ENCODE peak calls at places on chromosomes 5 and 9, in five cellular contexts. One of them, this sample, is unnamed.

GRCh38 chr5:95283761-95284511 is 958 bp downstream of the MCTP1 start:
- DNase-seq in H9: peak
- DNase-seq in neuronal stem cell: peak
- DNase-seq in mesenchymal stem cell: peak
- DNase-seq in trophoblast cell: peak
- DNase-seq in this sample: no peak

GRCh38 chr5:66074891-66075290 is 69.2 kb upstream of the SREK1 start:
- DNase-seq in H9: no peak
- DNase-seq in neuronal stem cell: no peak
- DNase-seq in mesenchymal stem cell: no peak
- DNase-seq in trophoblast cell: no peak
- DNase-seq in this sample: no peak

GRCh38 chr5:51380603-51381207 is 2.5 kb upstream of the ISL1 start:
- DNase-seq in H9: no peak
- DNase-seq in neuronal stem cell: peak
- DNase-seq in mesenchymal stem cell: peak
- DNase-seq in trophoblast cell: peak
- DNase-seq in this sample: no peak

GRCh38 chr5:160188151-160188967 is 40.9 kb upstream of the FABP6 start:
- DNase-seq in H9: peak
- DNase-seq in neuronal stem cell: no peak
- DNase-seq in mesenchymal stem cell: peak
- DNase-seq in trophoblast cell: no peak
- DNase-seq in this sample: peak

GRCh38 chr5:129652353-129653138 is 95.3 kb upstream of the MINAR2 start:
- DNase-seq in H9: no peak
- DNase-seq in neuronal stem cell: no peak
- DNase-seq in mesenchymal stem cell: no peak
- DNase-seq in trophoblast cell: no peak
- DNase-seq in this sample: no peak

GRCh38 chr5:285991-286557 is 14.6 kb downstream of the PDCD6 start:
- DNase-seq in H9: no peak
- DNase-seq in neuronal stem cell: no peak
- DNase-seq in mesenchymal stem cell: no peak
- DNase-seq in trophoblast cell: no peak
- DNase-seq in this sample: no peak

GRCh38 chr5:68344447-68345111 is 129.0 kb downstream of the PIK3R1 start:
- DNase-seq in H9: no peak
- DNase-seq in neuronal stem cell: no peak
- DNase-seq in mesenchymal stem cell: peak
- DNase-seq in trophoblast cell: no peak
- DNase-seq in this sample: no peak

GRCh38 chr9:14320272-14321245 is 6.6 kb upstream of the NFIB start:
- DNase-seq in H9: no peak
- DNase-seq in neuronal stem cell: no peak
- DNase-seq in mesenchymal stem cell: peak
- DNase-seq in trophoblast cell: peak
- DNase-seq in this sample: no peak

GRCh38 chr5:40680741-40681350 is 1.1 kb downstream of the PTGER4 start:
- DNase-seq in H9: peak
- DNase-seq in neuronal stem cell: no peak
- DNase-seq in mesenchymal stem cell: peak
- DNase-seq in trophoblast cell: no peak
- DNase-seq in this sample: no peak

GRCh38 chr9:109975574-109976327 is 195.8 kb downstream of the PALM2AKAP2 start:
- DNase-seq in H9: no peak
- DNase-seq in neuronal stem cell: no peak
- DNase-seq in mesenchymal stem cell: no peak
- DNase-seq in trophoblast cell: no peak
- DNase-seq in this sample: no peak

DNA sequence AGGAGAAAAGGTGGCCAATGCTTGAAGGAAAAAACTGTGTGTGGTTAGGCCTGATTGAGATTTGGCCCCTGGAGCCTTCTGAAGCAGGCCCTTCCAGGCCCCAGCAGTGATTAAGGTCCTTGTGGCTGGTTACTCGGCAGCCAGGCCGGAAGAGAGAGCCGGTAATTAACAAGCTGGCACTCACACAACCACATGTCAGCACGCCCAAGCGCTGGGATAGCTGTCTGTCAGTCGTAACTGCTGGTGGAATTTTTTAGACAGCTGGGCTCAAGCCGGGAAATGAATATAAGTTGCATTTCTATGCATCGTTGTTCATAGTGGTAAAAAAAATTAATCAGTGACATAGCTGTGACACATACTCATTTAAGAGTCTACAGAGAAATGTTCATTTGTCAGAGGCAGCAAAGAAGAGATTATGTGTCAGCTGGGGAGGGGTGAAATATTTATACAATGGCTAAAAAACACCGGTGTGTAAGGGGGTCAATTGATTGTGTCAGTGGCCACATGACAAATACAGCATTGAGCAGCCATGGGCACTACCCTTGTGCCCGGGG is 13.7 kb upstream of the ARAP3 start:
- DNase-seq in H9: no peak
- DNase-seq in neuronal stem cell: no peak
- DNase-seq in mesenchymal stem cell: no peak
- DNase-seq in trophoblast cell: no peak
- DNase-seq in this sample: no peak
- H2BK12ac ChIP-seq in H9: no peak
- H2BK12ac ChIP-seq in neuronal stem cell: no peak
- H2BK12ac ChIP-seq in mesenchymal stem cell: no peak
- H2BK12ac ChIP-seq in trophoblast cell: no peak
- H2BK12ac ChIP-seq in this sample: no peak

DNA sequence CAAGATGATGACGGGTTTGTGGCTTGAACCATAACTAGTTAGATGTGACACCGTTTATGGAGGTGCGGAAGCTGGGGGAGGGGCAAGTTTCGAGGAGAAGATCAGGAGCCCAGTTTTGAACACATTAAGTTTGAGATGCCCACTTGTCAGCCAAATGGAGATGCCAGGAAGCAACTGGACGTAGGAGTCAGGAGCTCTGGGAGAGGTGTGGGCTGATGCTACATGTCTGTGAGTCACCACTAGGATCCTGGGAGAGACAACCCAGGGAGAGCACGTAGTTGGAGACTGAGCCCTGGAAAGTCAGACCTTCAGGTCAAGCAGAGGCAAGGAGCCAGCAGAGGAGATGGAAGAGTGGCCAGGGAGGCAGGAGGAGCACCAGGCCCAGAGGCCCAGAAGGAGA is 48.8 kb upstream of the SLC25A51 start:
- DNase-seq in H9: no peak
- DNase-seq in neuronal stem cell: no peak
- DNase-seq in mesenchymal stem cell: peak
- DNase-seq in trophoblast cell: no peak
- DNase-seq in this sample: no peak
- H4K8ac ChIP-seq in H9: no peak
- H4K8ac ChIP-seq in neuronal stem cell: no peak
- H4K8ac ChIP-seq in mesenchymal stem cell: peak
- H4K8ac ChIP-seq in trophoblast cell: no peak
- H4K8ac ChIP-seq in this sample: no peak

DNA sequence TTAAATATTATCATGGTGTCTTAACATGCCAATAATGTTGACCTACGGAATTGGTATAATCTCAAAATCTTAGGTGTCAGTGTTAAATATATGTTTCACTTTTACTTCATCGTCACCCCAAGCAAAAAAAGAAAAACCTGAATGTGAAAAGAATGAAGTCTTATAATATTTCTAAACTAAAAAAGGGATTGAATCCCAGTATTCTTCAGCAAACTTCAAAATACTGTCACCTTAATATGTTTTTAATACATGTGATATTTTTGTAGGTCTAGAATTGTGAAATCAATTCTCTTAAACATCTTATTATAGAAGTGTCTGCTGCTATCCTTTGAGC is 14.1 kb downstream of the UBE2D2 start:
- DNase-seq in H9: no peak
- DNase-seq in neuronal stem cell: no peak
- DNase-seq in mesenchymal stem cell: no peak
- DNase-seq in trophoblast cell: no peak
- DNase-seq in this sample: no peak
- H2BK12ac ChIP-seq in H9: no peak
- H2BK12ac ChIP-seq in neuronal stem cell: no peak
- H2BK12ac ChIP-seq in mesenchymal stem cell: no peak
- H2BK12ac ChIP-seq in trophoblast cell: no peak
- H2BK12ac ChIP-seq in this sample: no peak

DNA sequence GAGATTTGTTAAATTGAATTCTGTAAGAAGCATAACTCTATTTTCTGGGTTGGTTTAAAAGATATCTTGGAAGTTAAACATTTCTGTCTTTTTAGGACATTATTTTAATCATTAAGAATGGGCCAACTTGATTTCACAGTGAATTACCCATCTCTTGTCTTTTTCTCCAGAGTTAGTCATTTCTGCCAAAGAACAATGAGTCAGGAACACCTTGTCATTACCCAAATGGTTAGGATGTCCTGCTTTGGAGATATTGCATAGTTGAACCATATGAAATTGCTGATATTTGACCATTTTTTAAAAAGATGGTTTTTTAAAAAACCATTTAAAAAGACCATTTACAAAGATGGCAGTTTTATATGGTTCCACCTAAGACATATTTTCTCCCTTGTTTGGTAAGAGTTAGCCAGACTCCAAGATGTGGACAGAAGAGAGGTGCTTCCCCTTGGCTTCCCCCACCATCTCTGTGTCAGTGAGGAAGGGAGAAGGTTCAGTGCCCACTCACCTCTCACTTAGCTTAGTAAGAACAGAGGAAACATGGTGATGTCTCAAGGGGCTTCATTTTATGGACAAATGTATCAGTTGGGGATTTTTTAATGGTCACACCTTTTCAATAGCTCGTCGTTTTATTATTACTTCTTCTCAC is 103.0 kb downstream of the PCSK1 start:
- DNase-seq in H9: no peak
- DNase-seq in neuronal stem cell: no peak
- DNase-seq in mesenchymal stem cell: no peak
- DNase-seq in trophoblast cell: no peak
- DNase-seq in this sample: no peak
- H4K8ac ChIP-seq in H9: no peak
- H4K8ac ChIP-seq in neuronal stem cell: no peak
- H4K8ac ChIP-seq in mesenchymal stem cell: no peak
- H4K8ac ChIP-seq in trophoblast cell: no peak
- H4K8ac ChIP-seq in this sample: no peak

DNA sequence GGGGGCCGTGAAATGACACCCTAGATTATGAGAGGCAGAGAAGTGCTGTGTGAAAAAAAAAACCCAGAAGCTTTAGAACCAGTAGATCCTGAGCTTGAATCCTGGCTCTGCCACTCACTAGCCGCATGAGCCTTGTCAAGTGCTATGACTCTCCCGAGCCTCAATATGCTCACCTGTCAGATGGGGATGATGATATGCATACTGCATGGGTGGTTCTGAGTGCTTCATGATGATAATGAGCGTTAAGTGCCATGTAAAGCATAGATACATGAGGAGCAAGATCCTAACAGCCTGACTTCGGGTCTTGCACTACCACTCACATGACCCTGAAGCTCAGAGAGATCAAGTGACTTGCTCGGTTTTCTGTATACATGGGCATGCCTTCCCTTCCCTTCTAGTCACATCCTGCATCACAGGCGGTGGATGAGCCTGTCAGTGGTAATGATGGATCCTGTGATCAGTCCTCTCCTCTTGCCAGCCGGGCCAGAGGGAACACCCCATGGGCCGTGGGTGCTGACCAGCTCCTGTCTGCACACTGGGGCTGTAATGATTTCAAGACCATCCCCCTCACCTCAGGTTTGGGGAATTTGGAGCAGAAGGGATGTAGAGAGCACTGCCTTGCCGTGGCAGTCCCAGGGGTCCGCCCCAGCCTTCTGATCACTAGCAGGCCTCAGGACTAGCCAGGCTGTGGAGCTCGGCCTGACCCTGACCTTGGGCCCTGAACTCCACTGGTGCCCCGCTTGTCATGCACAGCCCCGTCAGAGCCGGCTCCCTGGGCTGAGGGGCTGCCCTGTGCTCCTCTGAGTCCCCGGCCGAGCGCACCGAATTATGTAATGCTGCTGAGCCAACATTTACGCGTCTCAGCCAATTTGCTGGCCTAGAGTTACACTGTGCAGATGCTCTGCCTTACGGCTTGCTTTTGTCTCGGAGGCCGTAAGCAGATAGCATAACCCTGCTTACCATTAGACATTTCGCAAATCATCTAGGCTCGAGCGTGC is 155.5 kb downstream of the MACROH2A1 start:
- DNase-seq in H9: peak
- DNase-seq in neuronal stem cell: no peak
- DNase-seq in mesenchymal stem cell: peak
- DNase-seq in trophoblast cell: no peak
- DNase-seq in this sample: no peak
- H2BK12ac ChIP-seq in H9: no peak
- H2BK12ac ChIP-seq in neuronal stem cell: no peak
- H2BK12ac ChIP-seq in mesenchymal stem cell: peak
- H2BK12ac ChIP-seq in trophoblast cell: no peak
- H2BK12ac ChIP-seq in this sample: no peak

This sample was measured in H1.